ENCODE peak calls at places on chromosomes 13 and 19, in four cellular contexts. One of them, this sample, is unnamed.

GRCh38 chr13:77767413-77767812 is 69.9 kb downstream of the SLAIN1 start:
- DNase-seq in adrenal gland: no peak
- DNase-seq in osteoblast: no peak
- DNase-seq in psoas muscle: no peak
- DNase-seq in this sample: no peak

GRCh38 chr13:98909016-98909415 is 68.8 kb downstream of the DOCK9 start:
- DNase-seq in osteoblast: no peak
- DNase-seq in adrenal gland: no peak
- DNase-seq in psoas muscle: no peak
- DNase-seq in this sample: no peak

GRCh38 chr13:85610024-85610423 is 189.2 kb downstream of the SLITRK6 start:
- DNase-seq in osteoblast: no peak
- DNase-seq in adrenal gland: no peak
- DNase-seq in psoas muscle: no peak
- DNase-seq in this sample: no peak

GRCh38 chr13:95535243-95535642 is 17.3 kb upstream of the CLDN10 start:
- DNase-seq in osteoblast: no peak
- DNase-seq in adrenal gland: no peak
- DNase-seq in psoas muscle: no peak
- DNase-seq in this sample: no peak

GRCh38 chr13:49444517-49445395 is 682 bp downstream of the SETDB2 start:
- DNase-seq in adrenal gland: peak
- DNase-seq in psoas muscle: no peak
- DNase-seq in osteoblast: peak
- DNase-seq in this sample: no peak

GRCh38 chr19:8910775-8911414 is 78.7 kb downstream of the MBD3L1 start:
- DNase-seq in psoas muscle: no peak
- DNase-seq in osteoblast: no peak
- DNase-seq in adrenal gland: no peak
- DNase-seq in this sample: no peak

GRCh38 chr13:109740121-109740520 is 46.3 kb downstream of the IRS2 start:
- DNase-seq in adrenal gland: no peak
- DNase-seq in psoas muscle: no peak
- DNase-seq in osteoblast: no peak
- DNase-seq in this sample: no peak

GRCh38 chr13:51793570-51794273 is 10.2 kb downstream of the DHRS12 start:
- DNase-seq in adrenal gland: peak
- DNase-seq in psoas muscle: no peak
- DNase-seq in osteoblast: peak
- DNase-seq in this sample: no peak

GRCh38 chr19:38303517-38304351 is at the start of gene C19orf33:
- DNase-seq in adrenal gland: no peak
- DNase-seq in osteoblast: no peak
- DNase-seq in psoas muscle: no peak
- DNase-seq in this sample: peak

GRCh38 chr19:16930753-16931152 is 42.0 kb downstream of the F2RL3 start:
- DNase-seq in osteoblast: no peak
- DNase-seq in adrenal gland: no peak
- DNase-seq in psoas muscle: no peak
- DNase-seq in this sample: no peak

GRCh38 chr13:41487222-41487621 is 29.9 kb downstream of the RGCC start:
- DNase-seq in psoas muscle: no peak
- DNase-seq in adrenal gland: no peak
- DNase-seq in osteoblast: no peak
- DNase-seq in this sample: no peak

GRCh38 chr13:41490616-41491015 is 33.3 kb downstream of the RGCC start:
- DNase-seq in psoas muscle: no peak
- DNase-seq in adrenal gland: no peak
- DNase-seq in osteoblast: no peak
- DNase-seq in this sample: no peak

GRCh38 chr13:41492432-41493267 is 35.3 kb downstream of the RGCC start:
- DNase-seq in osteoblast: no peak
- DNase-seq in psoas muscle: no peak
- DNase-seq in adrenal gland: no peak
- DNase-seq in this sample: no peak

GRCh38 chr13:41488124-41488523 is 30.8 kb downstream of the RGCC start:
- DNase-seq in osteoblast: no peak
- DNase-seq in psoas muscle: no peak
- DNase-seq in adrenal gland: no peak
- DNase-seq in this sample: no peak
- H3K4me3 ChIP-seq in osteoblast: no peak
- H3K4me3 ChIP-seq in psoas muscle: no peak
- H3K4me3 ChIP-seq in adrenal gland: no peak
- H3K4me3 ChIP-seq in this sample: no peak

GRCh38 chr13:106528711-106529414 is 6.6 kb downstream of the EFNB2 start:
- DNase-seq in psoas muscle: no peak
- DNase-seq in osteoblast: no peak
- DNase-seq in adrenal gland: no peak
- DNase-seq in this sample: no peak
- TF ChIP-seq CTCF in psoas muscle: no peak
- TF ChIP-seq CTCF in osteoblast: no peak
- TF ChIP-seq CTCF in adrenal gland: no peak
- TF ChIP-seq CTCF in this sample: no peak

GRCh38 chr13:50650936-50651638 is 192.4 kb downstream of the DLEU7 start:
- DNase-seq in psoas muscle: no peak
- DNase-seq in adrenal gland: no peak
- DNase-seq in osteoblast: peak
- DNase-seq in this sample: no peak
- H3K4me3 ChIP-seq in psoas muscle: no peak
- H3K4me3 ChIP-seq in adrenal gland: no peak
- H3K4me3 ChIP-seq in osteoblast: no peak
- H3K4me3 ChIP-seq in this sample: no peak

GRCh38 chr13:107716741-107717140 is 498.6 kb downstream of the LIG4 start:
- DNase-seq in psoas muscle: no peak
- DNase-seq in adrenal gland: no peak
- DNase-seq in osteoblast: no peak
- DNase-seq in this sample: no peak

GRCh38 chr13:107715496-107715895 is 499.8 kb downstream of the LIG4 start:
- DNase-seq in osteoblast: no peak
- DNase-seq in adrenal gland: no peak
- DNase-seq in psoas muscle: no peak
- DNase-seq in this sample: no peak

GRCh38 chr13:107713314-107713713 is 502.0 kb downstream of the LIG4 start:
- DNase-seq in adrenal gland: no peak
- DNase-seq in osteoblast: no peak
- DNase-seq in psoas muscle: no peak
- DNase-seq in this sample: no peak

GRCh38 chr13:107712145-107712544 is 503.2 kb downstream of the LIG4 start:
- DNase-seq in osteoblast: no peak
- DNase-seq in psoas muscle: no peak
- DNase-seq in adrenal gland: no peak
- DNase-seq in this sample: no peak

DNA sequence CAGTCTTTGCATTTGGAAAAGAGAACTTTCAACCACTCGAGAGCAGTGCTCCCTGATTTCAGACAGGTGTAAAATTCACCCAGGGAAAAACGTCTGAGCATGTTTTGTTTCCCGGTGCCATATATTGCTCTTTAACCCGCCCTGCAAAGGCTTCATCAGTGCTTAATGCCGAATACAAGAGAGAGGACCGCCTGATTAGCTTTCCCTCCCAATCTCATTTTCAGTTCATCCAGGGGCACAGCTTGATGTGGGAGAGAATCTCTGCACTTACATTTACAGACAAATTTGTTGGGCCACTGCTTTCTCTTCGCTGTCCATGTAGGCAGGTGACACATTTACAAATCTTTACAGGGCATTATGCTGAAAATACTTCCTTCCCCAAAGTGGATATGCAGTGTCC is 499.1 kb downstream of the LIG4 start:
- DNase-seq in psoas muscle: no peak
- DNase-seq in osteoblast: no peak
- DNase-seq in adrenal gland: no peak
- DNase-seq in this sample: no peak
- TF ChIP-seq CTCF in psoas muscle: no peak
- TF ChIP-seq CTCF in osteoblast: no peak
- TF ChIP-seq CTCF in adrenal gland: no peak
- TF ChIP-seq CTCF in this sample: no peak

DNA sequence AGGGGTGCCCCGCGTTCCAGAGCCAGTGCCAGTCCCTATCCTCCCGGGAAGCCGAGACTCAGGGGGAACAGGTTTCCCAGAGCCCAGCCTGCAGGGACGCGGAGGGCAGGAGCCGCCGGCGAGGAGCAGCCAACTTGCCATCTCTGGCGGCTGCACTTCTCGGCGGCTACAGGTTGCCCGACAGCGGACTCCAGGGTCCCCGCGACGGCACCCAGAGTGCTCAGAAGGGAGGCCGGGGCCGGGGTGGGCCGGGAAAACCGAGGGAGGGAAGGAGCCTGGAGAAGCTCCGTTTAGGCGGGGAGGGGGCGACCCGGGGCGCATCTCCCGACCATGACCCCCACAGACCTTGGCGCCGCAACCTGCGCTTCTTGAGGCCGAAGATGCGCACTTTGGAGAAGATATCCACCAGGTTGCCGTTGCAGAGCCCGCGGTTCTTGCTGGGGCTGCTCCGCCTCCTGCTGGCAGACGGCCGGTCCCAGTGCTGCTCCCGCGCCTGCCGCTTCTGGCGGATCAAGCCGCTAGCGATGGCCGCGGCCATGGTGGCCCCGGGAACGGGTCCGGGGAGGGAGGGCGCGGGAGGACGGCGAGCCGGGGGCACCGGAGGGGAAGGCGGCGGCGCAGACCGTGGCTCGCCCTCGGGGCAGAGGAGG is 463.8 kb downstream of the ITGBL1 start:
- DNase-seq in osteoblast: peak
- DNase-seq in psoas muscle: peak
- DNase-seq in adrenal gland: no peak
- DNase-seq in this sample: peak
- H3K4me3 ChIP-seq in osteoblast: no peak
- H3K4me3 ChIP-seq in psoas muscle: peak
- H3K4me3 ChIP-seq in adrenal gland: no peak
- H3K4me3 ChIP-seq in this sample: peak

GRCh38 chr19:12867120-12868099 is 13.8 kb downstream of the DNASE2 start:
- DNase-seq in osteoblast: peak
- DNase-seq in adrenal gland: peak
- DNase-seq in psoas muscle: peak
- DNase-seq in this sample: no peak
- TF ChIP-seq CTCF in osteoblast: no peak
- TF ChIP-seq CTCF in adrenal gland: no peak
- TF ChIP-seq CTCF in psoas muscle: no peak
- TF ChIP-seq CTCF in this sample: no peak

DNA sequence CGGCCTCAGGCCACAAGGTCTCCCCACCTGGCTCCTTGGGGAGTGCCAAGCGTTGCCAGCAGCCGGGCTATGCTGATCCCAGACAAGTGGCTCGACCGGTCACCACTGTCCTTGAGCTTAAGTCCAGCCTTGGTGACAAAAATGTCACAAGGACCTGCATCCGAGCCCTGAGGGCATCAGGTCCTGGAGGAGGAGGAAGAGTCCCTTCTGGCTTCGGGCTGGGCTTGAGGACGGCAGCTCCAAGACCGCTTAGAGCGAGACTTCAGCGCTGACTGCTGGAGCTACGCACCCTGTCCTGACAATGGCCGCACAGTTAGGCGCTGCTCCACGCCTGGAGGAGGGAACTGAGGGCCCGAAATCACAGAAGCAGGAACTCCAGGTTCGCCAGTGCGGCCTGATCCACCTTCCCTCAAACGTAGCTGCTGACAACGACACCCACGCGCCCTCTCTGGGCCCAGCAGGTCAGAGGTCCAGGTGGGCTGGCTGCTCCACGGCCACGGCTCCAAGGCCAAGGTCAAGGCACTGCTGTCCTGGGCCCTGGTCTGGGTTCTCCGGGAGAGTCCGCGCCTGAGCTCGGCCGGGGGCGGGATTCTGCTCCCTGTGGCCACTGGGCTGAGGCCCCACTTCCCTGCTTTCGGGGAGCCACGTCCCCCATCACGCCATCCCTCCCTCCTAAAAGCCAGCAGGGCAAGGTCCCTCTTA is 7.0 kb downstream of the SBNO2 start:
- DNase-seq in psoas muscle: no peak
- DNase-seq in adrenal gland: peak
- DNase-seq in osteoblast: no peak
- DNase-seq in this sample: no peak
- H3K4me3 ChIP-seq in psoas muscle: no peak
- H3K4me3 ChIP-seq in adrenal gland: no peak
- H3K4me3 ChIP-seq in osteoblast: no peak
- H3K4me3 ChIP-seq in this sample: no peak

This sample was measured in left ventricle myocardium inferior.